ENCODE peak calls at places on chromosomes 11 and 22, in ten cellular contexts. One of them, this sample, is unnamed.

GRCh38 chr11:66106786-66107599 is 36.9 kb downstream of the PACS1 start:
- DNase-seq in prostate gland: no peak
- DNase-seq in fibroblast of lung: no peak
- DNase-seq in neural progenitor cell: no peak
- DNase-seq in lower leg skin: no peak
- DNase-seq in A549: no peak
- DNase-seq in BE2C: no peak
- DNase-seq in right cardiac atrium: no peak
- DNase-seq in astrocyte of the cerebellum: no peak
- DNase-seq in dorsolateral prefrontal cortex: no peak
- DNase-seq in this sample: no peak

GRCh38 chr11:45335434-45335833 is 49.3 kb upstream of the SYT13 start:
- DNase-seq in A549: no peak
- DNase-seq in neural progenitor cell: no peak
- DNase-seq in BE2C: no peak
- DNase-seq in prostate gland: no peak
- DNase-seq in astrocyte of the cerebellum: no peak
- DNase-seq in right cardiac atrium: no peak
- DNase-seq in lower leg skin: no peak
- DNase-seq in dorsolateral prefrontal cortex: no peak
- DNase-seq in fibroblast of lung: no peak
- DNase-seq in this sample: no peak

GRCh38 chr22:22721681-22722309 is 77.4 kb downstream of the GGTLC2 start:
- DNase-seq in neural progenitor cell: no peak
- DNase-seq in BE2C: no peak
- DNase-seq in prostate gland: no peak
- DNase-seq in A549: no peak
- DNase-seq in fibroblast of lung: peak; percentile 84
- DNase-seq in astrocyte of the cerebellum: no peak
- DNase-seq in dorsolateral prefrontal cortex: no peak
- DNase-seq in right cardiac atrium: no peak
- DNase-seq in lower leg skin: no peak
- DNase-seq in this sample: peak; percentile 56

GRCh38 chr11:11618973-11619435 is 2.8 kb downstream of the GALNT18 start:
- DNase-seq in lower leg skin: no peak
- DNase-seq in astrocyte of the cerebellum: no peak
- DNase-seq in prostate gland: no peak
- DNase-seq in dorsolateral prefrontal cortex: no peak
- DNase-seq in BE2C: no peak
- DNase-seq in neural progenitor cell: peak; percentile 34
- DNase-seq in A549: peak; percentile 58
- DNase-seq in fibroblast of lung: no peak
- DNase-seq in right cardiac atrium: no peak
- DNase-seq in this sample: no peak

GRCh38 chr11:15665368-15665871 is 550.7 kb downstream of the INSC start:
- DNase-seq in A549: no peak
- DNase-seq in neural progenitor cell: no peak
- DNase-seq in BE2C: no peak
- DNase-seq in fibroblast of lung: peak; percentile 78
- DNase-seq in right cardiac atrium: no peak
- DNase-seq in prostate gland: no peak
- DNase-seq in astrocyte of the cerebellum: no peak
- DNase-seq in dorsolateral prefrontal cortex: no peak
- DNase-seq in lower leg skin: no peak
- DNase-seq in this sample: no peak

GRCh38 chr11:73662445-73663157 is 16.2 kb downstream of the PLEKHB1 start:
- DNase-seq in prostate gland: no peak
- DNase-seq in lower leg skin: no peak
- DNase-seq in right cardiac atrium: no peak
- DNase-seq in astrocyte of the cerebellum: no peak
- DNase-seq in A549: no peak
- DNase-seq in fibroblast of lung: no peak
- DNase-seq in dorsolateral prefrontal cortex: no peak
- DNase-seq in neural progenitor cell: no peak
- DNase-seq in BE2C: no peak
- DNase-seq in this sample: no peak

GRCh38 chr11:3126207-3126865 is 38.8 kb downstream of the OSBPL5 start:
- DNase-seq in A549: no peak
- DNase-seq in right cardiac atrium: peak; percentile 74
- DNase-seq in lower leg skin: peak; percentile 60
- DNase-seq in astrocyte of the cerebellum: no peak
- DNase-seq in prostate gland: peak; percentile 68
- DNase-seq in fibroblast of lung: no peak
- DNase-seq in neural progenitor cell: no peak
- DNase-seq in BE2C: peak; percentile 1
- DNase-seq in dorsolateral prefrontal cortex: peak; percentile 38
- DNase-seq in this sample: no peak

GRCh38 chr11:22343411-22344032 is 5.3 kb downstream of the SLC17A6 start:
- DNase-seq in prostate gland: no peak
- DNase-seq in neural progenitor cell: peak; percentile 46
- DNase-seq in BE2C: no peak
- DNase-seq in fibroblast of lung: no peak
- DNase-seq in lower leg skin: no peak
- DNase-seq in A549: no peak
- DNase-seq in right cardiac atrium: peak; percentile 37
- DNase-seq in dorsolateral prefrontal cortex: no peak
- DNase-seq in astrocyte of the cerebellum: no peak
- DNase-seq in this sample: no peak

GRCh38 chr11:112310414-112310813 is 49.8 kb upstream of the PLET1 start:
- DNase-seq in lower leg skin: no peak
- DNase-seq in A549: no peak
- DNase-seq in astrocyte of the cerebellum: no peak
- DNase-seq in fibroblast of lung: no peak
- DNase-seq in right cardiac atrium: no peak
- DNase-seq in dorsolateral prefrontal cortex: no peak
- DNase-seq in prostate gland: no peak
- DNase-seq in BE2C: no peak
- DNase-seq in neural progenitor cell: no peak
- DNase-seq in this sample: no peak

GRCh38 chr11:119461250-119461963 is 38.4 kb upstream of the THY1 start:
- DNase-seq in A549: no peak
- DNase-seq in prostate gland: no peak
- DNase-seq in lower leg skin: no peak
- DNase-seq in right cardiac atrium: no peak
- DNase-seq in BE2C: no peak
- DNase-seq in dorsolateral prefrontal cortex: no peak
- DNase-seq in fibroblast of lung: no peak
- DNase-seq in astrocyte of the cerebellum: no peak
- DNase-seq in neural progenitor cell: no peak
- DNase-seq in this sample: no peak

GRCh38 chr11:74770456-74770855 is 21.8 kb downstream of the RNF169 start:
- DNase-seq in lower leg skin: no peak
- DNase-seq in A549: no peak
- DNase-seq in astrocyte of the cerebellum: no peak
- DNase-seq in dorsolateral prefrontal cortex: no peak
- DNase-seq in prostate gland: no peak
- DNase-seq in neural progenitor cell: no peak
- DNase-seq in right cardiac atrium: no peak
- DNase-seq in BE2C: no peak
- DNase-seq in fibroblast of lung: no peak
- DNase-seq in this sample: no peak

GRCh38 chr11:57647368-57647767 is 2.3 kb downstream of the YPEL4 start:
- DNase-seq in A549: no peak
- DNase-seq in astrocyte of the cerebellum: no peak
- DNase-seq in right cardiac atrium: peak; percentile 56
- DNase-seq in lower leg skin: no peak
- DNase-seq in dorsolateral prefrontal cortex: no peak
- DNase-seq in prostate gland: no peak
- DNase-seq in BE2C: no peak
- DNase-seq in neural progenitor cell: peak; percentile 50
- DNase-seq in fibroblast of lung: no peak
- DNase-seq in this sample: no peak

GRCh38 chr22:38981659-38982007 is 514 bp upstream of the APOBEC3B start:
- DNase-seq in lower leg skin: no peak
- DNase-seq in A549: no peak
- DNase-seq in BE2C: no peak
- DNase-seq in fibroblast of lung: no peak
- DNase-seq in astrocyte of the cerebellum: no peak
- DNase-seq in prostate gland: no peak
- DNase-seq in right cardiac atrium: no peak
- DNase-seq in neural progenitor cell: no peak
- DNase-seq in dorsolateral prefrontal cortex: no peak
- DNase-seq in this sample: no peak

GRCh38 chr11:90134420-90135003 is at the start of gene NAALAD2:
- DNase-seq in neural progenitor cell: peak; percentile 86
- DNase-seq in prostate gland: peak; percentile 5
- DNase-seq in lower leg skin: no peak
- DNase-seq in BE2C: peak; percentile 90
- DNase-seq in astrocyte of the cerebellum: no peak
- DNase-seq in dorsolateral prefrontal cortex: peak; percentile 73
- DNase-seq in right cardiac atrium: peak; percentile 86
- DNase-seq in A549: peak; percentile 2
- DNase-seq in fibroblast of lung: peak; percentile 67
- DNase-seq in this sample: no peak
- H3K4me3 ChIP-seq in neural progenitor cell: peak within 1 kb of the TSS; percentile 88
- H3K4me3 ChIP-seq in prostate gland: peak within 1 kb of the TSS; percentile 25
- H3K4me3 ChIP-seq in lower leg skin: peak within 1 kb of the TSS; percentile 27
- H3K4me3 ChIP-seq in BE2C: peak within 1 kb of the TSS; percentile 84
- H3K4me3 ChIP-seq in astrocyte of the cerebellum: peak within 1 kb of the TSS; percentile 67
- H3K4me3 ChIP-seq in dorsolateral prefrontal cortex: peak within 1 kb of the TSS; percentile 64
- H3K4me3 ChIP-seq in right cardiac atrium: peak within 1 kb of the TSS; percentile 99
- H3K4me3 ChIP-seq in A549: peak within 1 kb of the TSS; percentile 45
- H3K4me3 ChIP-seq in fibroblast of lung: peak within 1 kb of the TSS; percentile 66
- H3K4me3 ChIP-seq in this sample: peak within 1 kb of the TSS; percentile 48

GRCh38 chr11:69702239-69702668 is 1.6 kb downstream of the FGF19 start:
- DNase-seq in lower leg skin: no peak
- DNase-seq in A549: no peak
- DNase-seq in prostate gland: no peak
- DNase-seq in fibroblast of lung: no peak
- DNase-seq in BE2C: no peak
- DNase-seq in dorsolateral prefrontal cortex: no peak
- DNase-seq in right cardiac atrium: no peak
- DNase-seq in neural progenitor cell: peak; percentile 67
- DNase-seq in astrocyte of the cerebellum: no peak
- DNase-seq in this sample: no peak

GRCh38 chr11:69703711-69704507 is at the start of gene FGF19:
- DNase-seq in fibroblast of lung: no peak
- DNase-seq in astrocyte of the cerebellum: no peak
- DNase-seq in right cardiac atrium: peak; percentile 34
- DNase-seq in dorsolateral prefrontal cortex: no peak
- DNase-seq in neural progenitor cell: peak; percentile 78
- DNase-seq in prostate gland: no peak
- DNase-seq in A549: peak; percentile 33
- DNase-seq in lower leg skin: no peak
- DNase-seq in BE2C: no peak
- DNase-seq in this sample: no peak

GRCh38 chr11:69705246-69705856 is 1.5 kb upstream of the FGF19 start:
- DNase-seq in A549: no peak
- DNase-seq in lower leg skin: no peak
- DNase-seq in dorsolateral prefrontal cortex: no peak
- DNase-seq in neural progenitor cell: peak; percentile 86
- DNase-seq in fibroblast of lung: no peak
- DNase-seq in right cardiac atrium: no peak
- DNase-seq in astrocyte of the cerebellum: no peak
- DNase-seq in BE2C: no peak
- DNase-seq in prostate gland: no peak
- DNase-seq in this sample: no peak

GRCh38 chr11:69704508-69705245 is 855 bp upstream of the FGF19 start:
- DNase-seq in fibroblast of lung: no peak
- DNase-seq in BE2C: peak; percentile 77
- DNase-seq in lower leg skin: no peak
- DNase-seq in neural progenitor cell: peak; percentile 95
- DNase-seq in A549: peak; percentile 60
- DNase-seq in dorsolateral prefrontal cortex: no peak
- DNase-seq in right cardiac atrium: peak; percentile 52
- DNase-seq in prostate gland: no peak
- DNase-seq in astrocyte of the cerebellum: no peak
- DNase-seq in this sample: no peak

GRCh38 chr11:69702769-69703510 is 882 bp downstream of the FGF19 start:
- DNase-seq in fibroblast of lung: no peak
- DNase-seq in right cardiac atrium: no peak
- DNase-seq in lower leg skin: no peak
- DNase-seq in dorsolateral prefrontal cortex: no peak
- DNase-seq in astrocyte of the cerebellum: no peak
- DNase-seq in prostate gland: no peak
- DNase-seq in BE2C: no peak
- DNase-seq in A549: no peak
- DNase-seq in neural progenitor cell: peak; percentile 52
- DNase-seq in this sample: no peak
- H3K4me3 ChIP-seq in fibroblast of lung: no peak overlapping the region
- H3K4me3 ChIP-seq in right cardiac atrium: no peak overlapping the region
- H3K4me3 ChIP-seq in lower leg skin: no peak overlapping the region
- H3K4me3 ChIP-seq in dorsolateral prefrontal cortex: no peak overlapping the region
- H3K4me3 ChIP-seq in astrocyte of the cerebellum: no peak overlapping the region
- H3K4me3 ChIP-seq in prostate gland: no peak overlapping the region
- H3K4me3 ChIP-seq in BE2C: no peak overlapping the region
- H3K4me3 ChIP-seq in A549: no peak overlapping the region
- H3K4me3 ChIP-seq in neural progenitor cell: peak overlapping the region; percentile 54
- H3K4me3 ChIP-seq in this sample: no peak overlapping the region

GRCh38 chr11:315516-315994 is 1.7 kb downstream of the IFITM1 start:
- DNase-seq in fibroblast of lung: no peak
- DNase-seq in A549: no peak
- DNase-seq in astrocyte of the cerebellum: no peak
- DNase-seq in lower leg skin: no peak
- DNase-seq in neural progenitor cell: no peak
- DNase-seq in prostate gland: no peak
- DNase-seq in dorsolateral prefrontal cortex: peak; percentile 33
- DNase-seq in BE2C: no peak
- DNase-seq in right cardiac atrium: no peak
- DNase-seq in this sample: no peak
- H3K4me3 ChIP-seq in fibroblast of lung: peak overlapping the region; percentile 64
- H3K4me3 ChIP-seq in A549: no peak overlapping the region
- H3K4me3 ChIP-seq in astrocyte of the cerebellum: peak overlapping the region; percentile 61
- H3K4me3 ChIP-seq in lower leg skin: peak overlapping the region; percentile 11
- H3K4me3 ChIP-seq in neural progenitor cell: peak overlapping the region; percentile 31
- H3K4me3 ChIP-seq in prostate gland: peak overlapping the region; percentile 8
- H3K4me3 ChIP-seq in dorsolateral prefrontal cortex: peak overlapping the region; percentile 37
- H3K4me3 ChIP-seq in BE2C: no peak overlapping the region
- H3K4me3 ChIP-seq in right cardiac atrium: peak overlapping the region; percentile 61
- H3K4me3 ChIP-seq in this sample: peak overlapping the region; percentile 29

GRCh38 chr22:47550524-47551437 is 788.3 kb downstream of the TBC1D22A start:
- DNase-seq in A549: no peak
- DNase-seq in dorsolateral prefrontal cortex: peak; percentile 36
- DNase-seq in neural progenitor cell: no peak
- DNase-seq in fibroblast of lung: no peak
- DNase-seq in astrocyte of the cerebellum: no peak
- DNase-seq in BE2C: no peak
- DNase-seq in right cardiac atrium: no peak
- DNase-seq in lower leg skin: no peak
- DNase-seq in prostate gland: no peak
- DNase-seq in this sample: no peak
- H3K4me3 ChIP-seq in A549: no peak overlapping the region
- H3K4me3 ChIP-seq in dorsolateral prefrontal cortex: no peak overlapping the region
- H3K4me3 ChIP-seq in neural progenitor cell: no peak overlapping the region
- H3K4me3 ChIP-seq in fibroblast of lung: no peak overlapping the region
- H3K4me3 ChIP-seq in astrocyte of the cerebellum: no peak overlapping the region
- H3K4me3 ChIP-seq in BE2C: no peak overlapping the region
- H3K4me3 ChIP-seq in right cardiac atrium: no peak overlapping the region
- H3K4me3 ChIP-seq in lower leg skin: no peak overlapping the region
- H3K4me3 ChIP-seq in prostate gland: no peak overlapping the region
- H3K4me3 ChIP-seq in this sample: no peak overlapping the region

GRCh38 chr11:37502202-37502601 is 904.2 kb upstream of the RAG2 start:
- DNase-seq in BE2C: no peak
- DNase-seq in neural progenitor cell: no peak
- DNase-seq in dorsolateral prefrontal cortex: no peak
- DNase-seq in prostate gland: no peak
- DNase-seq in right cardiac atrium: no peak
- DNase-seq in fibroblast of lung: peak; percentile 36
- DNase-seq in A549: no peak
- DNase-seq in lower leg skin: no peak
- DNase-seq in astrocyte of the cerebellum: no peak
- DNase-seq in this sample: no peak
- H3K4me3 ChIP-seq in BE2C: no peak overlapping the region
- H3K4me3 ChIP-seq in neural progenitor cell: no peak overlapping the region
- H3K4me3 ChIP-seq in dorsolateral prefrontal cortex: no peak overlapping the region
- H3K4me3 ChIP-seq in prostate gland: no peak overlapping the region
- H3K4me3 ChIP-seq in right cardiac atrium: no peak overlapping the region
- H3K4me3 ChIP-seq in fibroblast of lung: no peak overlapping the region
- H3K4me3 ChIP-seq in A549: no peak overlapping the region
- H3K4me3 ChIP-seq in lower leg skin: no peak overlapping the region
- H3K4me3 ChIP-seq in astrocyte of the cerebellum: no peak overlapping the region
- H3K4me3 ChIP-seq in this sample: no peak overlapping the region